ENCODE peak calls at places on chromosomes 12 and 14, in seven cellular contexts. Z is AG09309, R is kidney epithelial cell, N is fibroblast of mammary gland, H is neural crest cell, B is fibroblast of the conjunctiva, U is HT1080. P is an unnamed sample.

GRCh38 chr12:26056335-26056734 is 68.5 kb downstream of the BHLHE41 start:
- DNase-seq in N (peak; percentile 55), B (no peak), U (peak; percentile 75), R (peak; percentile 28), Z (no peak), H (no peak), P (peak; percentile 35)

GRCh38 chr12:6769003-6769389 is 2.8 kb downstream of the PTMS start:
- DNase-seq in R (no peak), B (no peak), Z (no peak), U (no peak), N (no peak), H (peak; percentile 63), P (no peak)

GRCh38 chr12:22034709-22035506 is 11.1 kb upstream of the CMAS start:
- DNase-seq in R (no peak), B (no peak), N (no peak), Z (no peak), H (no peak), U (no peak), P (no peak)

GRCh38 chr12:124394462-124395128 is 99.7 kb downstream of the RFLNA start:
- DNase-seq in B (no peak), R (no peak), Z (no peak), N (no peak), H (no peak), U (no peak), P (no peak)

GRCh38 chr12:67690656-67691055 is 42.1 kb downstream of the DYRK2 start:
- DNase-seq in U (no peak), N (no peak), R (no peak), Z (no peak), B (no peak), H (no peak), P (no peak)

GRCh38 chr14:74425525-74426201 is 347 bp downstream of the SYNDIG1L start:
- DNase-seq in N (no peak), Z (no peak), B (no peak), R (no peak), U (no peak), H (peak; percentile 69), P (no peak)

GRCh38 chr12:24054411-24054810 is 104.9 kb upstream of the SOX5 start:
- DNase-seq in H (no peak), B (no peak), N (no peak), Z (no peak), R (no peak), U (no peak), P (no peak)

GRCh38 chr14:63470877-63471565 is 72.2 kb downstream of the PPP2R5E start:
- DNase-seq in Z (peak; percentile 38), R (peak; percentile 31), H (no peak), U (peak; percentile 74), B (peak; percentile 35), N (peak; percentile 82), P (peak; percentile 69)

GRCh38 chr14:88592016-88592415 is 29.2 kb downstream of the ZC3H14 start:
- DNase-seq in B (no peak), H (no peak), N (no peak), Z (no peak), U (no peak), R (no peak), P (no peak)

GRCh38 chr14:104442107-104442551 is 137.4 kb upstream of the C14orf180 start:
- DNase-seq in H (no peak), R (no peak), B (no peak), N (no peak), U (no peak), Z (no peak), P (no peak)

GRCh38 chr14:61582815-61583214 is 112.5 kb upstream of the HIF1A start:
- DNase-seq in N (peak; percentile 99), B (no peak), Z (no peak), U (no peak), H (no peak), R (no peak), P (no peak)

GRCh38 chr12:91355150-91356006 is 172.8 kb upstream of the DCN start:
- DNase-seq in R (peak; percentile 21), U (peak; percentile 64), N (peak; percentile 82), Z (no peak), H (peak; percentile 62), B (peak; percentile 75), P (peak; percentile 57)

GRCh38 chr12:96810057-96810456 is 97.0 kb upstream of the NEDD1 start:
- DNase-seq in R (no peak), H (no peak), U (no peak), Z (no peak), B (no peak), N (no peak), P (peak; percentile 54)

GRCh38 chr14:35374273-35374681 is 30.3 kb downstream of the NFKBIA start:
- DNase-seq in H (no peak), U (peak; percentile 90), R (peak; percentile 74), Z (peak; percentile 98), B (peak; percentile 93), N (peak; percentile 99), P (peak; percentile 95)

GRCh38 chr14:76867536-76868452 is 41.6 kb downstream of the LRRC74A start:
- DNase-seq in H (no peak), N (no peak), Z (no peak), R (no peak), U (no peak), B (no peak), P (no peak)

GRCh38 chr14:67749341-67750110 is 47.8 kb downstream of the RDH12 start:
- DNase-seq in N (no peak), H (no peak), Z (no peak), U (no peak), B (no peak), R (no peak), P (no peak)

GRCh38 chr14:22966783-22967269 is 9.9 kb upstream of the HAUS4 start:
- DNase-seq in H (no peak), Z (no peak), N (no peak), B (no peak), U (no peak), R (no peak), P (no peak)

GRCh38 chr14:78701246-78701645 is 531.1 kb downstream of the NRXN3 start:
- DNase-seq in U (no peak), R (no peak), Z (no peak), N (peak; percentile 41), B (no peak), H (no peak), P (no peak)

GRCh38 chr12:52197371-52198231 is 5.8 kb upstream of the KRT80 start:
- DNase-seq in R (no peak), N (no peak), U (peak; percentile 53), Z (no peak), B (no peak), H (no peak), P (no peak)

GRCh38 chr14:56005580-56006053 is 112.6 kb upstream of the PELI2 start:
- DNase-seq in B (no peak), U (no peak), R (peak; percentile 19), Z (peak; percentile 27), H (no peak), N (peak; percentile 72), P (no peak)

GRCh38 chr12:108815875-108816594 is 41.3 kb downstream of the SSH1 start:
- DNase-seq in U (no peak), R (no peak), B (no peak), Z (no peak), H (no peak), N (peak; percentile 78), P (peak; percentile 83)

GRCh38 chr12:110694330-110694891 is 5.5 kb upstream of the HVCN1 start:
- DNase-seq in H (no peak), R (no peak), U (no peak), B (no peak), N (no peak), Z (no peak), P (no peak)

GRCh38 chr14:49972199-49972671 is 79.4 kb downstream of the ARF6 start:
- DNase-seq in H (no peak), Z (no peak), B (peak; percentile 44), N (peak; percentile 83), R (no peak), U (peak; percentile 75), P (peak; percentile 63)

GRCh38 chr12:71183846-71184245 is 26.0 kb upstream of the TSPAN8 start:
- DNase-seq in U (no peak), N (peak; percentile 62), B (no peak), R (no peak), Z (no peak), H (no peak), P (no peak)

GRCh38 chr12:51383281-51383905 is 7.8 kb downstream of the GALNT6 start:
- DNase-seq in U (peak; percentile 90), Z (no peak), H (no peak), B (no peak), N (no peak), R (no peak), P (peak; percentile 58)

GRCh38 chr12:120181991-120182631 is 12.4 kb downstream of the GCN1 start:
- DNase-seq in R (peak; percentile 34), B (no peak), N (peak; percentile 90), H (no peak), Z (peak; percentile 14), U (peak; percentile 74), P (peak; percentile 49)

GRCh38 chr12:72995616-72996015 is 723.4 kb downstream of the TRHDE start:
- DNase-seq in B (no peak), U (no peak), R (no peak), H (no peak), Z (no peak), N (no peak), P (no peak)

GRCh38 chr14:34372766-34373165 is 89.3 kb downstream of the SPTSSA start:
- DNase-seq in N (no peak), B (no peak), H (no peak), Z (no peak), R (no peak), U (no peak), P (peak; percentile 11)

GRCh38 chr12:47767197-47767724 is 5.8 kb upstream of the SLC48A1 start:
- DNase-seq in Z (no peak), U (no peak), B (peak; percentile 39), N (peak; percentile 65), R (no peak), H (no peak), P (no peak)

GRCh38 chr14:92473947-92474535 is 39.5 kb upstream of the RIN3 start:
- DNase-seq in U (peak; percentile 28), N (no peak), Z (no peak), B (no peak), H (no peak), R (no peak), P (peak; percentile 18)

GRCh38 chr12:124758266-124759200 is 105.1 kb downstream of the SCARB1 start:
- DNase-seq in N (no peak), B (no peak), Z (no peak), U (no peak), R (no peak), H (no peak), P (no peak)

GRCh38 chr14:88241810-88242209 is 81.3 kb downstream of the KCNK10 start:
- DNase-seq in U (no peak), N (no peak), B (no peak), R (no peak), Z (no peak), H (no peak), P (no peak)

GRCh38 chr12:110780448-110780847 is 37.8 kb upstream of the PPP1CC start:
- DNase-seq in H (no peak), N (no peak), Z (no peak), B (no peak), U (no peak), R (no peak), P (no peak)

GRCh38 chr12:678747-679712 is 15.8 kb upstream of the NINJ2 start:
- DNase-seq in N (no peak), Z (no peak), B (no peak), U (no peak), R (no peak), H (no peak), P (no peak)

GRCh38 chr14:56145965-56146364 is 27.8 kb downstream of the PELI2 start:
- DNase-seq in U (peak; percentile 57), B (peak; percentile 20), H (no peak), R (no peak), Z (peak; percentile 41), N (peak; percentile 94), P (peak; percentile 23)

GRCh38 chr12:105235299-105235746 is 651 bp downstream of the APPL2 start:
- DNase-seq in H (no peak), Z (no peak), U (peak; percentile 40), N (peak; percentile 38), R (no peak), B (no peak), P (peak; percentile 35)

GRCh38 chr12:106137456-106138278 is 1.1 kb downstream of the NUAK1 start:
- DNase-seq in R (no peak), B (no peak), H (no peak), U (peak; percentile 16), Z (no peak), N (no peak), P (no peak)